ENCODE peak calls at places on chromosomes 2 and 18, in ten cellular contexts. I, X, P, G, R, W, V, N, A and L are unnamed samples.

GRCh38 chr2:124542932-124543640 is 518.0 kb downstream of the CNTNAP5 start:
- DNase-seq in I (no peak), X (no peak), P (no peak), G (no peak), R (no peak), W (peak), V (no peak), N (no peak), A (no peak), L (no peak)

GRCh38 chr2:173649527-173650219 is 295.0 kb downstream of the CDCA7 start:
- DNase-seq in I (no peak), X (no peak), P (no peak), G (no peak), R (no peak), W (no peak), V (no peak), N (no peak), A (no peak), L (no peak)

GRCh38 chr2:143936758-143937562 is 583.0 kb downstream of the ZEB2 start:
- DNase-seq in I (peak), X (peak), P (peak), G (peak), R (peak), W (peak), V (peak), N (no peak), A (no peak), L (peak)

GRCh38 chr2:145190031-145190703 is 670.2 kb upstream of the ZEB2 start:
- DNase-seq in I (no peak), X (no peak), P (peak), G (no peak), R (no peak), W (no peak), V (no peak), N (no peak), A (no peak), L (no peak)

GRCh38 chr2:15954761-15955160 is 14.4 kb downstream of the MYCN start:
- DNase-seq in I (no peak), X (no peak), P (no peak), G (no peak), R (no peak), W (no peak), V (no peak), N (no peak), A (no peak), L (no peak)

GRCh38 chr2:208036357-208036756 is 11.0 kb upstream of the PLEKHM3 start:
- DNase-seq in I (no peak), X (no peak), P (no peak), G (no peak), R (no peak), W (no peak), V (no peak), N (no peak), A (no peak), L (no peak)

GRCh38 chr2:219739061-219739460 is 111.6 kb downstream of the SLC4A3 start:
- DNase-seq in I (no peak), X (no peak), P (no peak), G (no peak), R (no peak), W (no peak), V (no peak), N (no peak), A (no peak), L (no peak)

GRCh38 chr18:34562252-34562870 is 147.7 kb upstream of the DTNA start:
- DNase-seq in I (no peak), X (no peak), P (no peak), G (no peak), R (no peak), W (no peak), V (no peak), N (no peak), A (no peak), L (no peak)

GRCh38 chr2:155363349-155363888 is 664.9 kb downstream of the KCNJ3 start:
- DNase-seq in I (no peak), X (no peak), P (no peak), G (no peak), R (no peak), W (no peak), V (no peak), N (no peak), A (no peak), L (no peak)

GRCh38 chr2:102355526-102356380 is at the start of gene IL18R1:
- DNase-seq in I (peak), X (peak), P (peak), G (peak), R (peak), W (peak), V (peak), N (peak), A (peak), L (peak)

GRCh38 chr2:7418343-7418742 is 501.1 kb downstream of the RNF144A start:
- DNase-seq in I (no peak), X (no peak), P (no peak), G (no peak), R (no peak), W (no peak), V (no peak), N (no peak), A (no peak), L (no peak)

GRCh38 chr2:234772775-234773064 is 179.1 kb upstream of the SH3BP4 start:
- DNase-seq in I (no peak), X (no peak), P (no peak), G (no peak), R (no peak), W (no peak), V (no peak), N (no peak), A (no peak), L (no peak)

GRCh38 chr2:132517386-132517785 is 100.8 kb downstream of the GPR39 start:
- DNase-seq in I (no peak), X (no peak), P (no peak), G (no peak), R (no peak), W (no peak), V (no peak), N (no peak), A (no peak), L (no peak)

GRCh38 chr2:53403836-53404413 is 363.7 kb upstream of the CHAC2 start:
- DNase-seq in I (no peak), X (no peak), P (peak), G (no peak), R (peak), W (no peak), V (no peak), N (peak), A (no peak), L (no peak)

GRCh38 chr2:71546777-71547281 is 93.5 kb downstream of the DYSF start:
- DNase-seq in I (no peak), X (peak), P (no peak), G (no peak), R (no peak), W (no peak), V (no peak), N (no peak), A (no peak), L (no peak)

GRCh38 chr2:216807861-216808272 is 52.0 kb downstream of the TNP1 start:
- DNase-seq in I (peak), X (no peak), P (no peak), G (no peak), R (no peak), W (peak), V (no peak), N (no peak), A (no peak), L (no peak)

GRCh38 chr2:24009680-24010476 is at the start of gene MFSD2B:
- DNase-seq in I (no peak), X (no peak), P (no peak), G (peak), R (no peak), W (no peak), V (no peak), N (no peak), A (no peak), L (peak)

GRCh38 chr2:110868971-110869370 is 136.6 kb downstream of the ACOXL start:
- DNase-seq in I (no peak), X (no peak), P (no peak), G (no peak), R (no peak), W (no peak), V (no peak), N (no peak), A (no peak), L (no peak)

GRCh38 chr2:207833265-207833751 is 63.6 kb upstream of the FZD5 start:
- DNase-seq in I (no peak), X (no peak), P (no peak), G (peak), R (no peak), W (no peak), V (no peak), N (no peak), A (no peak), L (no peak)

GRCh38 chr2:3492951-3493609 is 26.3 kb downstream of the ADI1 start:
- DNase-seq in I (peak), X (no peak), P (peak), G (peak), R (peak), W (no peak), V (no peak), N (peak), A (peak), L (no peak)

GRCh38 chr18:2326999-2327398 is 244.3 kb downstream of the METTL4 start:
- DNase-seq in I (no peak), X (no peak), P (no peak), G (no peak), R (no peak), W (no peak), V (no peak), N (no peak), A (no peak), L (no peak)

GRCh38 chr2:239220976-239221375 is 179.8 kb downstream of the HDAC4 start:
- DNase-seq in I (peak), X (peak), P (no peak), G (no peak), R (no peak), W (no peak), V (no peak), N (no peak), A (no peak), L (no peak)

DNA sequence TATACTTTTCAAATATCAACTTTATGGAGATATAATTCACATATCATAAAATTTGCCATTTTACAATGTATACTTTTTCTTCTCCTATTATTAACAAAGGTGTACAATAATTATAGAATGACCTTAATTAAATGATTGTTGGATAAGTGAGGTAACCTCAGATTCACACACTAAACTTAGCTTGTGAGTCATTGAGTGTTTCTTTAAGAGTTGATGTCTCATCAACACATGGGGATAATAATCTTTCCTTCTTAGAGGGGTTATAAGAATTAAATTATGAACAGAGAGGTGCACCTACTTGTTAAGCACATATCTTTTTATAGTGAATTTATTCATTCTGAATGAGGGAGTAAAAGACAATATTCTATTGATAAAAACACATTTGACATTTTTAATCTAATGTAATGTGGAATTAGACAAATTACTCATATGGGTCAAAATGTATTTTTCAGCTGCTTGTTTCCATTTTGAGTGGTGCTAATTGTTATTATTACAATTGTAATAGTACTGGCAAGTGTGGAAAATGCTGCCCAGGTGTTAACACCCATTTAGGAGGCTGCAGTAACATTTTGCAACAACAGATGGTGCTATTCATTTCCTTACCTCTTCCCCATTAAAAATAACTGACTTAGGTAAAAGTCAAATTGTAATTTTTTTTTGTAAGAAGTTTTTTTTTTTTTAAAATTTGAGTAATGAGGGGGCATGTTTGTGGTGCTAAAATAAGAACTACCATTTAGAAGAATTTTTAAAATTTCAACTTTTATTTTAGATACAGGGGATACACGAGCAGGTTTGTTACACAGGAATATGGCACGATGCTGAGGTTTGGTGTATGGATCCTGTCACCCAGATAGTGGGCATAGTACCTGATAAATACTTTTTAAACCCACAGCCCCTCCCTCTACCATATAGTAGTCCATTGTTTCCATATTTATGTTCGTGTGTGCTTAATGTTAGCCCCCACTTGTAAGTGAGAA is 32.1 kb upstream of the DYNAP start:
- DNase-seq in I (no peak), X (no peak), P (no peak), G (peak), R (no peak), W (no peak), V (no peak), N (no peak), A (no peak), L (peak)
- TF ChIP-seq CTCF in I (peak), X (peak), P (peak), G (peak), R (peak), W (peak), V (peak), N (peak), A (no peak), L (peak)

DNA sequence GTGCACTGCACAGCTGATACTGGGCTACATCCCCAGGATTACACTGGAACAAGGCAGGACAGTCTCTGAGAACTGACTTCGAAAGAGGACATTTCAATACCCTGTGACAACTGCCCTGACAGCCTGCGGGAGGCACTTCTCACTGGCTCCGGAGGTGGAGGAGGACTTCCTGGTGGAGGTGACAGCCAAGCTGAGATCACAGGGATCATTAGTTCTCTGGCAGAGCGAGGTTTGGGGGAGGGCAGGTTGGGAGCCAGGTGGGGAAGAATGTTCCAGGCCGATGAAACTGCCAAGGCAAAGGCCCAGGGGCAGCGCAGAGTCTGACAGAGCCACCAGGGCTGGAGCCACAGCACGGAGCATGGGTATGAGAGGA is 28.0 kb upstream of the NPAS2 start:
- DNase-seq in I (no peak), X (no peak), P (no peak), G (no peak), R (no peak), W (no peak), V (no peak), N (no peak), A (no peak), L (no peak)
- TF ChIP-seq CTCF in I (no peak), X (no peak), P (no peak), G (no peak), R (no peak), W (no peak), V (no peak), N (no peak), A (no peak), L (no peak)

GRCh38 chr2:61898810-61899209 is 6.7 kb upstream of the COMMD1 start:
- DNase-seq in I (no peak), X (no peak), P (no peak), G (no peak), R (no peak), W (no peak), V (no peak), N (no peak), A (no peak), L (no peak)
- TF ChIP-seq CTCF in I (peak), X (no peak), P (peak), G (peak), R (peak), W (peak), V (peak), N (peak), A (peak), L (no peak)

DNA sequence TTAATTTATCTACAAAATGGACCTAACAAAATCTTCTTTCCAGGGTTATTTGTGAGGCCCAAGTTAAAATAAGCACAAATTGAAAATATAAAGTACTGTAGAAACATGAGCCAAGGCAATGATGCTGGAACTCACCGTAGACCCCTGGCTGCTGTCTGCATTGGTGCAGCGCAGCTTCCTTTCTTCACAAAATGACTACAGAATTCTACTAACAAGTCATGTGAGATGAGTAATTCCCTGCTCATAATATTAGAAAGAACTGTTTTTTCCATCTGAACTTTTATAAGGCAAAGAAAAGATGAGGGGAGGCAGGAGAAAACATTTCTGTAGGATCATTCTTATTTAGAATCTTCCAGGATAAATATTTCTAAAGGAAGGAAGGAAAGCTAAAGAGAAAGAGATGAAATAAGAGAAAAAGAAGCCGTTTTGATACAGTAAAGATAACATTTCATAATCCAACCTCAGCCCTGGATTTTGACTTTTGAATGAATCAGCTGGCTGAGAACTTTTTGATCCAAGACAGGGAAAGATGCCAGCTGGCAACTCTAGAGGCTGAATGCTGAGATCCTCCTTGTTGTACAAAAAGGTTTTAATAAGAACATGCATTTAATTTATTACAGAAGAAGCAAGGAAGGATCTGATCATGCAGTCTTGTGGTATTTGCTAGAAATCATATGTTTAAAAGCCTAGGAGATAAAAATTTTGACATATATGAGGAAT is 183.9 kb upstream of the KLHL14 start:
- DNase-seq in I (no peak), X (no peak), P (peak), G (no peak), R (no peak), W (no peak), V (no peak), N (no peak), A (no peak), L (no peak)
- TF ChIP-seq CTCF in I (no peak), X (no peak), P (no peak), G (no peak), R (no peak), W (no peak), V (no peak), N (peak), A (no peak), L (no peak)